ENCODE peak calls at places on chromosomes 1 and 21, in six cellular contexts. One of them, this sample, is unnamed.

GRCh38 chr1:149979972-149980548 is 30.5 kb downstream of the OTUD7B start:
- DNase-seq in SK-MEL-5: no peak
- DNase-seq in HEK293T: no peak
- DNase-seq in stimulated activated CD4-positive, alpha-beta T cell treated with anti-CD3 and anti-CD28 coated beads, Interleukin-4, amount 100 ng/mL, for 48 hours: no peak
- DNase-seq in left kidney: no peak
- DNase-seq in activated naive CD8-positive, alpha-beta T cell treated with anti-CD3 and anti-CD28 coated beads, Interleukin-2, amount 50 U/mL, for 16 hours: no peak
- DNase-seq in this sample: no peak

GRCh38 chr21:41328660-41329300 is 12.2 kb downstream of the FAM3B start:
- DNase-seq in SK-MEL-5: no peak
- DNase-seq in HEK293T: no peak
- DNase-seq in stimulated activated CD4-positive, alpha-beta T cell treated with anti-CD3 and anti-CD28 coated beads, Interleukin-4, amount 100 ng/mL, for 48 hours: no peak
- DNase-seq in left kidney: no peak
- DNase-seq in activated naive CD8-positive, alpha-beta T cell treated with anti-CD3 and anti-CD28 coated beads, Interleukin-2, amount 50 U/mL, for 16 hours: no peak
- DNase-seq in this sample: no peak

GRCh38 chr1:65538664-65539063 is 118.2 kb downstream of the LEPR start:
- DNase-seq in SK-MEL-5: no peak
- DNase-seq in HEK293T: no peak
- DNase-seq in stimulated activated CD4-positive, alpha-beta T cell treated with anti-CD3 and anti-CD28 coated beads, Interleukin-4, amount 100 ng/mL, for 48 hours: no peak
- DNase-seq in left kidney: no peak
- DNase-seq in activated naive CD8-positive, alpha-beta T cell treated with anti-CD3 and anti-CD28 coated beads, Interleukin-2, amount 50 U/mL, for 16 hours: no peak
- DNase-seq in this sample: no peak

GRCh38 chr1:56901720-56902119 is 47.1 kb downstream of the C8A start:
- DNase-seq in SK-MEL-5: no peak
- DNase-seq in HEK293T: no peak
- DNase-seq in stimulated activated CD4-positive, alpha-beta T cell treated with anti-CD3 and anti-CD28 coated beads, Interleukin-4, amount 100 ng/mL, for 48 hours: no peak
- DNase-seq in left kidney: no peak
- DNase-seq in activated naive CD8-positive, alpha-beta T cell treated with anti-CD3 and anti-CD28 coated beads, Interleukin-2, amount 50 U/mL, for 16 hours: no peak
- DNase-seq in this sample: no peak

GRCh38 chr1:205499789-205500188 is 4.7 kb upstream of the CDK18 start:
- DNase-seq in SK-MEL-5: no peak
- DNase-seq in HEK293T: no peak
- DNase-seq in stimulated activated CD4-positive, alpha-beta T cell treated with anti-CD3 and anti-CD28 coated beads, Interleukin-4, amount 100 ng/mL, for 48 hours: no peak
- DNase-seq in left kidney: no peak
- DNase-seq in activated naive CD8-positive, alpha-beta T cell treated with anti-CD3 and anti-CD28 coated beads, Interleukin-2, amount 50 U/mL, for 16 hours: no peak
- DNase-seq in this sample: no peak

GRCh38 chr1:175322109-175322508 is 129.5 kb upstream of the KIAA0040 start:
- DNase-seq in SK-MEL-5: no peak
- DNase-seq in HEK293T: no peak
- DNase-seq in stimulated activated CD4-positive, alpha-beta T cell treated with anti-CD3 and anti-CD28 coated beads, Interleukin-4, amount 100 ng/mL, for 48 hours: no peak
- DNase-seq in left kidney: no peak
- DNase-seq in activated naive CD8-positive, alpha-beta T cell treated with anti-CD3 and anti-CD28 coated beads, Interleukin-2, amount 50 U/mL, for 16 hours: no peak
- DNase-seq in this sample: no peak

GRCh38 chr21:15071012-15071411 is 6.2 kb upstream of the NRIP1 start:
- DNase-seq in SK-MEL-5: no peak
- DNase-seq in HEK293T: no peak
- DNase-seq in stimulated activated CD4-positive, alpha-beta T cell treated with anti-CD3 and anti-CD28 coated beads, Interleukin-4, amount 100 ng/mL, for 48 hours: no peak
- DNase-seq in left kidney: no peak
- DNase-seq in activated naive CD8-positive, alpha-beta T cell treated with anti-CD3 and anti-CD28 coated beads, Interleukin-2, amount 50 U/mL, for 16 hours: no peak
- DNase-seq in this sample: no peak

GRCh38 chr1:24317081-24317480 is 2.1 kb upstream of the GRHL3 start:
- DNase-seq in SK-MEL-5: no peak
- DNase-seq in HEK293T: no peak
- DNase-seq in stimulated activated CD4-positive, alpha-beta T cell treated with anti-CD3 and anti-CD28 coated beads, Interleukin-4, amount 100 ng/mL, for 48 hours: no peak
- DNase-seq in left kidney: no peak
- DNase-seq in activated naive CD8-positive, alpha-beta T cell treated with anti-CD3 and anti-CD28 coated beads, Interleukin-2, amount 50 U/mL, for 16 hours: no peak
- DNase-seq in this sample: no peak

GRCh38 chr1:161159915-161160248 is 582 bp downstream of the USP21 start:
- DNase-seq in SK-MEL-5: no peak
- DNase-seq in HEK293T: no peak
- DNase-seq in stimulated activated CD4-positive, alpha-beta T cell treated with anti-CD3 and anti-CD28 coated beads, Interleukin-4, amount 100 ng/mL, for 48 hours: no peak
- DNase-seq in left kidney: no peak
- DNase-seq in activated naive CD8-positive, alpha-beta T cell treated with anti-CD3 and anti-CD28 coated beads, Interleukin-2, amount 50 U/mL, for 16 hours: no peak
- DNase-seq in this sample: no peak

GRCh38 chr1:205066221-205066818 is 17.9 kb downstream of the TMEM81 start:
- DNase-seq in SK-MEL-5: peak; percentile 47
- DNase-seq in HEK293T: no peak
- DNase-seq in stimulated activated CD4-positive, alpha-beta T cell treated with anti-CD3 and anti-CD28 coated beads, Interleukin-4, amount 100 ng/mL, for 48 hours: no peak
- DNase-seq in left kidney: no peak
- DNase-seq in activated naive CD8-positive, alpha-beta T cell treated with anti-CD3 and anti-CD28 coated beads, Interleukin-2, amount 50 U/mL, for 16 hours: no peak
- DNase-seq in this sample: no peak

GRCh38 chr1:199724049-199724448 is 303.5 kb upstream of the NR5A2 start:
- DNase-seq in SK-MEL-5: no peak
- DNase-seq in HEK293T: no peak
- DNase-seq in stimulated activated CD4-positive, alpha-beta T cell treated with anti-CD3 and anti-CD28 coated beads, Interleukin-4, amount 100 ng/mL, for 48 hours: no peak
- DNase-seq in left kidney: peak; percentile 49
- DNase-seq in activated naive CD8-positive, alpha-beta T cell treated with anti-CD3 and anti-CD28 coated beads, Interleukin-2, amount 50 U/mL, for 16 hours: no peak
- DNase-seq in this sample: no peak

GRCh38 chr1:100734716-100735115 is 15.2 kb downstream of the VCAM1 start:
- DNase-seq in SK-MEL-5: no peak
- DNase-seq in HEK293T: no peak
- DNase-seq in stimulated activated CD4-positive, alpha-beta T cell treated with anti-CD3 and anti-CD28 coated beads, Interleukin-4, amount 100 ng/mL, for 48 hours: no peak
- DNase-seq in left kidney: peak; percentile 46
- DNase-seq in activated naive CD8-positive, alpha-beta T cell treated with anti-CD3 and anti-CD28 coated beads, Interleukin-2, amount 50 U/mL, for 16 hours: no peak
- DNase-seq in this sample: no peak

This sample was measured in CMK.